ENCODE peak calls at places on chromosomes 6 and 20, in six cellular contexts. E is brain microvascular endothelial cell, Q is OCI-LY7, V is GM23338, Y is cardiac muscle cell, K is stomach. J is an unnamed sample.

GRCh38 chr6:51495806-51496380 is 591.5 kb downstream of the PKHD1 start:
- DNase-seq in Y (peak; percentile 38), K (no peak), E (no peak), Q (no peak), V (no peak), J (no peak)

GRCh38 chr6:15244605-15245360 is 1.1 kb upstream of the JARID2 start:
- DNase-seq in E (no peak), K (peak; percentile 80), Y (peak; percentile 86), V (peak; percentile 81), Q (peak; percentile 74), J (peak; percentile 94)

GRCh38 chr20:63919130-63919529 is 24.2 kb downstream of the DNAJC5 start:
- DNase-seq in Q (no peak), Y (no peak), K (no peak), V (no peak), E (no peak), J (no peak)

GRCh38 chr6:132401120-132401940 is at the start of gene MOXD1:
- DNase-seq in K (peak; percentile 60), Q (no peak), V (peak; percentile 78), E (no peak), Y (peak; percentile 71), J (no peak)

GRCh38 chr20:33372993-33373441 is 28.3 kb downstream of the CDK5RAP1 start:
- DNase-seq in Y (no peak), Q (no peak), E (no peak), V (no peak), K (no peak), J (no peak)

GRCh38 chr6:29887819-29888581 is 54.3 kb upstream of the HLA-A start:
- DNase-seq in E (peak; percentile 6), V (peak; percentile 85), Q (no peak), K (peak; percentile 92), Y (peak; percentile 25), J (peak; percentile 66)

GRCh38 chr20:39075731-39076130 is 113.6 kb downstream of the DHX35 start:
- DNase-seq in V (no peak), Q (no peak), E (no peak), K (no peak), Y (no peak), J (no peak)

GRCh38 chr6:7196019-7196402 is 88.2 kb downstream of the RREB1 start:
- DNase-seq in E (no peak), Y (no peak), K (no peak), Q (no peak), V (no peak), J (no peak)

GRCh38 chr6:8794420-8794819 is 359.1 kb upstream of the SLC35B3 start:
- DNase-seq in V (no peak), Y (no peak), E (no peak), K (no peak), Q (no peak), J (no peak)

GRCh38 chr20:51220293-51220706 is 197.4 kb upstream of the KCNG1 start:
- DNase-seq in Y (peak; percentile 32), E (no peak), K (peak; percentile 30), V (peak; percentile 74), Q (peak; percentile 24), J (no peak)

GRCh38 chr6:121382467-121383121 is 48.3 kb upstream of the TBC1D32 start:
- DNase-seq in V (no peak), E (no peak), Y (peak; percentile 71), Q (no peak), K (no peak), J (no peak)

GRCh38 chr6:144334150-144334708 is 49.1 kb downstream of the UTRN start:
- DNase-seq in Q (peak; percentile 68), K (no peak), E (no peak), V (no peak), Y (no peak), J (peak; percentile 62)

GRCh38 chr6:119284861-119285521 is 64.6 kb downstream of the MAN1A1 start:
- DNase-seq in V (peak; percentile 70), Q (peak; percentile 36), E (no peak), Y (no peak), K (no peak), J (no peak)

GRCh38 chr20:35145141-35145564 is 2.0 kb downstream of the EDEM2 start:
- DNase-seq in V (peak; percentile 75), Q (peak; percentile 81), K (no peak), E (peak; percentile 22), Y (peak; percentile 64), J (no peak)

GRCh38 chr20:39524371-39524911 is 562.3 kb downstream of the DHX35 start:
- DNase-seq in V (no peak), Q (no peak), Y (no peak), K (no peak), E (no peak), J (peak; percentile 7)

GRCh38 chr20:31968299-31969126 is 562 bp downstream of the XKR7 start:
- DNase-seq in E (peak; percentile 48), V (peak; percentile 97), K (peak; percentile 63), Q (peak; percentile 74), Y (peak; percentile 94), J (no peak)

GRCh38 chr6:31270788-31271640 is 878 bp downstream of the HLA-C start:
- DNase-seq in K (peak; percentile 82), V (peak; percentile 68), E (peak; percentile 2), Q (peak; percentile 58), Y (peak; percentile 48), J (no peak)

GRCh38 chr20:44211177-44212039 is 837 bp upstream of the OSER1 start:
- DNase-seq in E (peak; percentile 11), Q (no peak), V (no peak), K (no peak), Y (no peak), J (peak; percentile 33)

GRCh38 chr6:88650029-88650619 is 313.3 kb downstream of the RNGTT start:
- DNase-seq in Y (no peak), Q (peak; percentile 46), K (no peak), E (peak; percentile 59), V (no peak), J (no peak)

GRCh38 chr20:58852559-58853271 is at the start of gene GNAS:
- DNase-seq in Q (peak; percentile 65), E (peak; percentile 39), Y (peak; percentile 82), V (peak; percentile 96), K (no peak), J (no peak)

GRCh38 chr20:25389858-25390537 is 637 bp downstream of the ABHD12 start:
- DNase-seq in Q (no peak), V (peak; percentile 61), K (peak; percentile 41), E (no peak), Y (peak; percentile 74), J (peak; percentile 25)

GRCh38 chr20:31806564-31807355 is 12.4 kb upstream of the MYLK2 start:
- DNase-seq in E (no peak), Y (no peak), K (no peak), V (no peak), Q (no peak), J (peak; percentile 76)

GRCh38 chr6:105989178-105989577 is 97.0 kb upstream of the PRDM1 start:
- DNase-seq in K (no peak), Q (no peak), V (no peak), Y (no peak), E (no peak), J (no peak)

GRCh38 chr6:109143191-109143590 is 47.9 kb downstream of the CEP57L1 start:
- DNase-seq in Y (no peak), K (no peak), V (no peak), Q (no peak), E (no peak), J (no peak)

GRCh38 chr20:16260911-16261310 is 312.3 kb downstream of the KIF16B start:
- DNase-seq in V (no peak), E (peak; percentile 2), Y (no peak), K (no peak), Q (no peak), J (no peak)

GRCh38 chr6:168217880-168218537 is 101.6 kb downstream of the DACT2 start:
- DNase-seq in Q (no peak), Y (no peak), E (no peak), K (no peak), V (no peak), J (no peak)

GRCh38 chr20:13515796-13516533 is 122.8 kb downstream of the TASP1 start:
- DNase-seq in V (no peak), E (no peak), K (no peak), Y (no peak), Q (no peak), J (no peak)

GRCh38 chr6:124536792-124537191 is 425.4 kb upstream of the RNF217 start:
- DNase-seq in Y (no peak), E (no peak), Q (no peak), V (no peak), K (no peak), J (no peak)

DNA sequence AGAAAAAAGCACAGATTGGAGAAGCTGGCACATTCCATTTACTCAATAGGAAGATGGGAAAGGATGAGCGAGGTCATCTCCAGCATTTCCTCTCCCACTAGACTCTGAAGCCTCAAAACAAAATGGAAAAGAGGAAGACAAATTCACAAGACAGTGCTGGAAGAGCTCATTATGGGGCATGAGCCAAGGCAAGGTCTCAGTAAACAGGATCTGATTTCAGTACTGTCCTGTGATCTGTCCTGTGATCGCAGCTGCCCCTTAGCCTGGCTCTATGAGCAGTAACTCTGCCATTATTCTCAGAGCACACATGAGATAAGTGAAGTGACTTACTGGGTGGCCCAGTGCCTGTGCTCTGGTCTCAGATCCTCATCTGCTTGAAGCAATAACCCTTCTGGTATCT is 68.1 kb upstream of the SLC4A11 start:
- DNase-seq in Q (no peak), E (no peak), K (no peak), V (no peak), Y (no peak), J (peak; percentile 85)
- H3K36me3 ChIP-seq in Q (no peaks in the 10 kb centered on the region), E (peaks cover 44% of the 10 kb centered on the region), K (peaks cover 98% of the 10 kb centered on the region), V (no peaks in the 10 kb centered on the region), Y (peaks cover 33% of the 10 kb centered on the region), J (no peaks in the 10 kb centered on the region)

GRCh38 chr6:160750276-160750689 is 48.2 kb downstream of the PLG start:
- DNase-seq in E (no peak), Y (peak; percentile 21), K (no peak), V (peak; percentile 85), Q (peak; percentile 69), J (no peak)
- TF ChIP-seq CTCF in E (no peak), Y (no peak), K (no peak), V (peak; percentile 98), Q (peak; percentile 86), J (no peak)

GRCh38 chr6:133989525-133989924 is 36.5 kb downstream of the TBPL1 start:
- DNase-seq in E (no peak), Q (no peak), K (no peak), Y (no peak), V (no peak), J (no peak)

GRCh38 chr6:133991096-133991593 is 38.1 kb downstream of the TBPL1 start:
- DNase-seq in V (no peak), Q (no peak), E (peak; percentile 65), K (no peak), Y (no peak), J (no peak)

GRCh38 chr6:133992992-133993682 is 40.1 kb downstream of the TBPL1 start:
- DNase-seq in K (no peak), V (no peak), E (no peak), Q (no peak), Y (no peak), J (no peak)

GRCh38 chr6:133986942-133987341 is 33.9 kb downstream of the TBPL1 start:
- DNase-seq in V (no peak), Q (no peak), E (no peak), Y (no peak), K (no peak), J (no peak)

GRCh38 chr6:133990321-133990720 is 37.3 kb downstream of the TBPL1 start:
- DNase-seq in E (no peak), V (no peak), K (no peak), Q (no peak), Y (no peak), J (no peak)
- H3K27ac ChIP-seq in E (no peak overlapping the region), V (no peak overlapping the region), K (no peak overlapping the region), Q (no peak overlapping the region), Y (no peak overlapping the region), J (no peak overlapping the region)

GRCh38 chr6:45486739-45487138 is 109.0 kb upstream of the SUPT3H start:
- DNase-seq in Q (no peak), V (no peak), K (no peak), E (no peak), Y (no peak), J (no peak)
- H3K36me3 ChIP-seq in Q (no peaks in the 10 kb centered on the region), V (no peaks in the 10 kb centered on the region), K (no peaks in the 10 kb centered on the region), E (no peaks in the 10 kb centered on the region), Y (no peaks in the 10 kb centered on the region), J (no peaks in the 10 kb centered on the region)

GRCh38 chr6:107636486-107636885 is 146.6 kb downstream of the SOBP start:
- DNase-seq in K (no peak), V (peak; percentile 71), Y (no peak), E (no peak), Q (no peak), J (no peak)
- TF ChIP-seq CTCF in K (no peak), V (peak; percentile 82), Y (no peak), E (peak; percentile 15), Q (peak; percentile 34), J (no peak)